ENCODE peak calls at places on chromosomes 5 and 9, in seven cellular contexts. Z is T-helper 2 cell; P is stimulated activated CD4-positive, alpha-beta T cell treated with anti-CD3 and anti-CD28 coated beads, Interleukin-12 subunit alpha, Interleukin-12 subunit beta, amount 100 ng/mL, for 24 hours; J is CD4-positive, alpha-beta T cell; O is nephron progenitor cell; M is psoas muscle; Y is astrocyte of the spinal cord. X is an unnamed sample.

GRCh38 chr5:151684690-151685361 is 1.9 kb downstream of the SPARC start:
- DNase-seq in Z (no peak), J (no peak), P (no peak), M (no peak), Y (peak), O (peak), X (peak)

GRCh38 chr9:34562136-34562745 is 27.3 kb downstream of the CNTFR start:
- DNase-seq in M (no peak), Y (no peak), P (no peak), J (no peak), Z (no peak), O (no peak), X (peak)

GRCh38 chr9:123584202-123585176 is 228.5 kb downstream of the CRB2 start:
- DNase-seq in Y (no peak), M (no peak), Z (no peak), P (no peak), O (no peak), J (no peak), X (no peak)

GRCh38 chr5:141850183-141850768 is 27.9 kb downstream of the PCDH1 start:
- DNase-seq in Z (peak), O (no peak), Y (no peak), J (peak), P (no peak), M (no peak), X (no peak)

GRCh38 chr9:38656896-38657295 is 36.5 kb upstream of the ANKRD18A start:
- DNase-seq in P (no peak), Y (no peak), O (no peak), M (no peak), Z (no peak), J (no peak), X (no peak)

GRCh38 chr5:172905346-172905756 is 53.9 kb upstream of the RPL26L1 start:
- DNase-seq in P (no peak), Y (peak), O (no peak), Z (no peak), M (no peak), J (no peak), X (no peak)

GRCh38 chr9:105299190-105299854 is 54.9 kb downstream of the SLC44A1 start:
- DNase-seq in P (no peak), Y (peak), M (no peak), Z (no peak), O (no peak), J (no peak), X (no peak)

GRCh38 chr5:154320209-154320608 is 125.6 kb upstream of the SAP30L start:
- DNase-seq in O (peak), J (no peak), Y (no peak), P (no peak), Z (no peak), M (no peak), X (no peak)

GRCh38 chr5:14325369-14325768 is 182.2 kb downstream of the TRIO start:
- DNase-seq in O (no peak), Y (no peak), M (no peak), Z (no peak), P (no peak), J (no peak), X (no peak)

GRCh38 chr5:32916648-32917047 is 205.5 kb downstream of the NPR3 start:
- DNase-seq in J (no peak), O (peak), Y (peak), M (no peak), Z (no peak), P (no peak), X (peak)

GRCh38 chr9:21408817-21409216 is at the start of gene IFNA8:
- DNase-seq in Z (no peak), P (no peak), O (no peak), M (no peak), Y (no peak), J (no peak), X (no peak)

GRCh38 chr5:154194348-154195329 is 4.1 kb downstream of the GALNT10 start:
- DNase-seq in Y (peak), Z (no peak), J (no peak), M (no peak), P (no peak), O (no peak), X (no peak)

GRCh38 chr9:109385499-109385898 is 64.6 kb upstream of the EPB41L4B start:
- DNase-seq in Y (no peak), Z (no peak), P (no peak), J (no peak), M (no peak), O (no peak), X (no peak)

GRCh38 chr9:130138791-130139190 is 33.4 kb upstream of the NCS1 start:
- DNase-seq in O (no peak), Z (no peak), J (no peak), M (peak), Y (peak), P (no peak), X (no peak)

GRCh38 chr9:27534658-27535209 is 5.1 kb upstream of the MOB3B start:
- DNase-seq in Y (no peak), Z (no peak), J (no peak), M (no peak), P (no peak), O (no peak), X (no peak)

GRCh38 chr5:174192103-174192655 is 146.7 kb downstream of the NSG2 start:
- DNase-seq in M (no peak), J (no peak), O (no peak), Y (no peak), P (no peak), Z (no peak), X (no peak)

GRCh38 chr9:91255327-91255726 is 106.4 kb downstream of the AUH start:
- DNase-seq in J (no peak), Y (peak), O (no peak), Z (no peak), P (no peak), M (no peak), X (no peak)

GRCh38 chr9:36721846-36722588 is 149.3 kb downstream of the MELK start:
- DNase-seq in O (no peak), J (no peak), Z (no peak), M (no peak), P (no peak), Y (no peak), X (no peak)

GRCh38 chr5:5220896-5221295 is 80.8 kb downstream of the ADAMTS16 start:
- DNase-seq in O (no peak), Z (no peak), J (no peak), M (no peak), Y (peak), P (no peak), X (no peak)

GRCh38 chr9:82320566-82320965 is 332.0 kb downstream of the SPATA31D1 start:
- DNase-seq in J (no peak), M (no peak), O (no peak), Z (no peak), Y (peak), P (no peak), X (no peak)

GRCh38 chr5:172769598-172770373 is 1.2 kb downstream of the DUSP1 start:
- DNase-seq in Z (peak), Y (peak), P (no peak), O (no peak), J (no peak), M (peak), X (no peak)

GRCh38 chr9:113355197-113355596 is 5.9 kb downstream of the BSPRY start:
- DNase-seq in P (no peak), O (no peak), M (no peak), Z (no peak), Y (peak), J (no peak), X (no peak)

GRCh38 chr9:128271512-128271911 is 4.3 kb downstream of the GOLGA2 start:
- DNase-seq in O (no peak), J (no peak), Y (no peak), M (no peak), Z (no peak), P (no peak), X (no peak)

GRCh38 chr5:1477341-1477740 is 32.1 kb upstream of the SLC6A3 start:
- DNase-seq in O (no peak), P (no peak), Z (no peak), M (peak), Y (no peak), J (no peak), X (peak)

GRCh38 chr5:137114529-137114928 is 384.6 kb downstream of the SPOCK1 start:
- DNase-seq in Z (no peak), Y (no peak), M (no peak), J (no peak), O (no peak), P (no peak), X (no peak)

GRCh38 chr9:32384002-32384363 is 460 bp upstream of the ACO1 start:
- DNase-seq in Z (no peak), M (no peak), J (no peak), P (no peak), O (no peak), Y (no peak), X (no peak)

GRCh38 chr5:137629646-137630045 is 106.2 kb downstream of the KLHL3 start:
- DNase-seq in J (no peak), P (no peak), O (peak), Z (peak), M (no peak), Y (peak), X (peak)

GRCh38 chr9:132894857-132895846 is 16.5 kb downstream of the SPACA9 start:
- DNase-seq in M (no peak), P (no peak), O (no peak), J (no peak), Y (no peak), Z (no peak), X (no peak)

GRCh38 chr5:150659360-150660107 is 1.5 kb upstream of the MYOZ3 start:
- DNase-seq in P (no peak), M (peak), O (no peak), J (no peak), Z (no peak), Y (no peak), X (no peak)

GRCh38 chr9:34328500-34328982 is 527 bp downstream of the KIF24 start:
- DNase-seq in Y (peak), M (no peak), P (no peak), J (no peak), O (no peak), Z (no peak), X (no peak)

X was measured in WTC11.